ENCODE peak calls at places on chromosome 10, in eight cellular contexts. G, O, N, H, Q, M, Y and Z are unnamed samples.
A peak's percentile ranks its signal among the peaks of the same experiment; 100 is the strongest.

GRCh38 chr10:48291190-48291589 is 15.3 kb upstream of the MAPK8 start:
- DNase-seq in Y (no peak), O (peak; percentile 8), G (no peak), M (no peak), N (no peak), Q (no peak), H (no peak), Z (no peak)

GRCh38 chr10:72746606-72747357 is 54.8 kb downstream of the MCU start:
- DNase-seq in O (no peak), Y (no peak), M (no peak), H (no peak), Q (no peak), G (no peak), N (no peak), Z (no peak)

GRCh38 chr10:80684217-80684616 is 146.5 kb downstream of the SH2D4B start:
- DNase-seq in H (no peak), Q (no peak), Y (no peak), G (no peak), M (no peak), N (peak; percentile 18), O (peak; percentile 81), Z (peak; percentile 50)

GRCh38 chr10:103592186-103593021 is 98.9 kb downstream of the NEURL1 start:
- DNase-seq in N (peak; percentile 42), O (peak; percentile 72), M (no peak), G (peak; percentile 65), Y (no peak), H (peak; percentile 5), Q (peak; percentile 38), Z (peak; percentile 70)

GRCh38 chr10:82377608-82378007 is 502.6 kb downstream of the NRG3 start:
- DNase-seq in G (no peak), M (no peak), N (no peak), Y (no peak), Q (no peak), O (peak; percentile 48), H (no peak), Z (no peak)

GRCh38 chr10:49539320-49539885 is 482 bp upstream of the ERCC6 start:
- DNase-seq in M (peak; percentile 56), H (peak; percentile 41), N (peak; percentile 39), G (no peak), O (peak; percentile 43), Y (no peak), Q (peak; percentile 42), Z (peak; percentile 71)

GRCh38 chr10:100364735-100365391 is 17.8 kb downstream of the SCD start:
- DNase-seq in H (peak; percentile 30), O (peak; percentile 70), M (peak; percentile 85), Y (peak; percentile 47), Q (peak; percentile 78), N (no peak), G (no peak), Z (no peak)

GRCh38 chr10:80171248-80171660 is 34.1 kb downstream of the ANXA11 start:
- DNase-seq in M (no peak), O (no peak), N (no peak), H (no peak), Y (no peak), G (no peak), Q (peak; percentile 15), Z (no peak)

GRCh38 chr10:34696423-34696822 is 118.7 kb downstream of the PARD3 start:
- DNase-seq in O (no peak), Q (no peak), G (no peak), H (no peak), N (no peak), M (no peak), Y (no peak), Z (no peak)

GRCh38 chr10:87761892-87762291 is 56.1 kb downstream of the ATAD1 start:
- DNase-seq in N (no peak), Y (peak; percentile 35), M (no peak), Q (no peak), G (peak; percentile 73), H (no peak), O (no peak), Z (no peak)

GRCh38 chr10:62732841-62733653 is 71.5 kb upstream of the ADO start:
- DNase-seq in Q (no peak), O (no peak), Y (no peak), H (no peak), M (no peak), G (peak; percentile 78), N (peak; percentile 81), Z (no peak)

GRCh38 chr10:107022600-107023354 is 141.7 kb downstream of the SORCS1 start:
- DNase-seq in G (no peak), O (peak; percentile 6), Y (no peak), N (no peak), M (no peak), H (no peak), Q (no peak), Z (peak; percentile 85)

GRCh38 chr10:10814103-10814502 is 203.6 kb upstream of the CELF2 start:
- DNase-seq in Q (no peak), H (no peak), N (no peak), G (no peak), M (no peak), O (no peak), Y (no peak), Z (no peak)

GRCh38 chr10:4848341-4849041 is 22.5 kb downstream of the AKR1E2 start:
- DNase-seq in G (no peak), Q (no peak), N (no peak), M (no peak), Y (no peak), O (no peak), H (no peak), Z (no peak)

GRCh38 chr10:122648599-122649428 is 50.8 kb downstream of the C10orf120 start:
- DNase-seq in G (peak; percentile 47), Y (no peak), N (peak; percentile 40), M (peak; percentile 76), H (peak; percentile 40), O (peak; percentile 55), Q (peak; percentile 79), Z (peak; percentile 52)

GRCh38 chr10:33412261-33413092 is 78.0 kb upstream of the NRP1 start:
- DNase-seq in Y (peak; percentile 81), N (no peak), H (no peak), M (peak; percentile 38), G (no peak), O (no peak), Q (no peak), Z (no peak)

GRCh38 chr10:113132651-113133088 is 182.6 kb downstream of the TCF7L2 start:
- DNase-seq in H (no peak), O (peak; percentile 61), N (no peak), Q (no peak), G (no peak), Y (no peak), M (no peak), Z (no peak)

GRCh38 chr10:3226960-3227724 is 54.6 kb upstream of the PITRM1 start:
- DNase-seq in Y (peak; percentile 61), O (no peak), M (no peak), H (no peak), G (no peak), Q (no peak), N (no peak), Z (no peak)

GRCh38 chr10:17409170-17409733 is 45.1 kb downstream of the ST8SIA6 start:
- DNase-seq in Q (no peak), Y (no peak), O (peak; percentile 10), N (peak; percentile 44), M (no peak), H (no peak), G (no peak), Z (no peak)

GRCh38 chr10:92995509-92995908 is 65.1 kb upstream of the CYP26C1 start:
- DNase-seq in N (no peak), G (no peak), Y (no peak), H (no peak), M (no peak), Q (no peak), O (no peak), Z (no peak)

GRCh38 chr10:104300736-104301292 is 31.8 kb downstream of the GSTO2 start:
- DNase-seq in N (peak; percentile 45), Q (peak; percentile 43), O (peak; percentile 92), Y (peak; percentile 91), M (peak; percentile 83), G (no peak), H (peak; percentile 84), Z (peak; percentile 64)

GRCh38 chr10:133292919-133293809 is 15.5 kb downstream of the TUBGCP2 start:
- DNase-seq in N (no peak), H (no peak), Y (no peak), O (no peak), G (no peak), M (no peak), Q (no peak), Z (no peak)

GRCh38 chr10:21195149-21195731 is 298.1 kb upstream of the NEBL start:
- DNase-seq in H (no peak), G (no peak), Q (no peak), O (no peak), N (no peak), M (no peak), Y (no peak), Z (no peak)

GRCh38 chr10:13450078-13450477 is 78.7 kb downstream of the BEND7 start:
- DNase-seq in M (no peak), O (no peak), Q (no peak), H (peak; percentile 1), G (no peak), Y (peak; percentile 21), N (no peak), Z (no peak)

GRCh38 chr10:21285207-21285606 is 240.3 kb downstream of the SKIDA1 start:
- DNase-seq in G (no peak), N (no peak), O (no peak), M (no peak), Q (no peak), Y (no peak), H (no peak), Z (no peak)

GRCh38 chr10:117533507-117534281 is 8.9 kb upstream of the EMX2 start:
- DNase-seq in M (no peak), Y (no peak), N (no peak), H (no peak), O (no peak), Q (no peak), G (no peak), Z (no peak)

GRCh38 chr10:125217986-125218675 is 57.8 kb upstream of the CTBP2 start:
- DNase-seq in N (no peak), M (no peak), O (peak; percentile 1), H (no peak), Y (peak; percentile 23), G (no peak), Q (no peak), Z (peak; percentile 11)

GRCh38 chr10:4046722-4047354 is 261.8 kb upstream of the KLF6 start:
- DNase-seq in N (no peak), Y (no peak), M (no peak), G (no peak), H (no peak), Q (no peak), O (no peak), Z (no peak)

GRCh38 chr10:132394936-132395703 is 1.9 kb upstream of the PWWP2B start:
- DNase-seq in N (no peak), O (no peak), H (no peak), Y (no peak), G (no peak), M (peak; percentile 28), Q (no peak), Z (no peak)

GRCh38 chr10:11793762-11794479 is 29.2 kb upstream of the PROSER2 start:
- DNase-seq in N (no peak), Y (no peak), G (no peak), H (no peak), M (no peak), O (no peak), Q (no peak), Z (no peak)

GRCh38 chr10:69087600-69088470 is at the start of gene SRGN:
- DNase-seq in N (peak; percentile 90), O (no peak), H (no peak), Y (peak; percentile 59), Q (no peak), G (peak; percentile 92), M (peak; percentile 41), Z (no peak)

GRCh38 chr10:34859170-34859569 is 44.1 kb upstream of the PARD3 start:
- DNase-seq in N (no peak), M (no peak), Y (no peak), O (no peak), H (no peak), G (no peak), Q (no peak), Z (no peak)

GRCh38 chr10:86961481-86962091 is 3.2 kb downstream of the SNCG start:
- DNase-seq in M (no peak), G (no peak), N (no peak), Q (no peak), H (no peak), Y (no peak), O (no peak), Z (no peak)